ENCODE peak calls at places on chromosomes 1 and 21, in five cellular contexts. F is HS-5, Y is activated T-cell treated with anti-CD3 and anti-CD28 coated beads for 1 hour, N is hypothalamus, R is fibroblast of lung. P is an unnamed sample.

GRCh38 chr1:55708781-55709180 is 493.6 kb upstream of the USP24 start:
- DNase-seq in Y (no peak), R (no peak), F (no peak), N (no peak), P (no peak)

GRCh38 chr1:110476028-110476765 is 25.2 kb downstream of the PROK1 start:
- DNase-seq in F (no peak), Y (no peak), N (no peak), R (no peak), P (no peak)

GRCh38 chr21:45620201-45620600 is 23.3 kb upstream of the PCBP3 start:
- DNase-seq in N (no peak), F (no peak), Y (no peak), R (no peak), P (no peak)

GRCh38 chr1:241815957-241816356 is 32.0 kb upstream of the EXO1 start:
- DNase-seq in Y (no peak), N (no peak), R (no peak), F (no peak), P (no peak)

GRCh38 chr1:75618382-75618781 is 7.5 kb upstream of the SLC44A5 start:
- DNase-seq in Y (no peak), R (no peak), F (no peak), N (no peak), P (no peak)

GRCh38 chr1:147177611-147178370 is 5.5 kb upstream of the PRKAB2 start:
- DNase-seq in R (peak), N (no peak), F (no peak), Y (no peak), P (no peak)

GRCh38 chr1:8026153-8026975 is at the start of gene ERRFI1:
- DNase-seq in Y (peak), F (no peak), R (peak), N (peak), P (peak)

GRCh38 chr1:197218857-197219256 is 49.2 kb upstream of the CRB1 start:
- DNase-seq in Y (no peak), F (no peak), R (no peak), N (no peak), P (no peak)

GRCh38 chr1:219159946-219160645 is 13.6 kb upstream of the LYPLAL1 start:
- DNase-seq in F (no peak), N (no peak), Y (no peak), R (peak), P (no peak)